ENCODE peak calls at places on chromosomes 2 and 18, in seven cellular contexts. X is iPS DF 6.9; M is CD8-positive, alpha-beta T cell; F is PC-9; G is hepatocyte; U is cardiac muscle cell; B is lower lobe of right lung. I is an unnamed sample. For H3K27me3, the result is how much of the 10 kb centered on the place peaks cover.

GRCh38 chr2:66525609-66526008 is 90.7 kb downstream of the MEIS1 start:
- DNase-seq in F (no peak), B (no peak), G (no peak), U (no peak), M (no peak), X (no peak), I (no peak)

GRCh38 chr2:24359129-24359528 is 1.2 kb downstream of the ITSN2 start:
- DNase-seq in M (no peak), X (no peak), F (no peak), B (no peak), U (no peak), G (no peak), I (no peak)

GRCh38 chr18:48328473-48329205 is 80.5 kb downstream of the ZBTB7C start:
- DNase-seq in B (no peak), F (no peak), U (peak), G (peak), M (no peak), X (no peak), I (no peak)

GRCh38 chr2:159030674-159031380 is 62.4 kb downstream of the TANC1 start:
- DNase-seq in B (no peak), G (peak), M (no peak), X (no peak), U (peak), F (peak), I (peak)

GRCh38 chr18:68436485-68436884 is 278.4 kb downstream of the TMX3 start:
- DNase-seq in F (no peak), U (peak), G (no peak), M (no peak), X (no peak), B (no peak), I (no peak)

GRCh38 chr18:79275992-79276391 is 119.7 kb upstream of the NFATC1 start:
- DNase-seq in B (no peak), G (no peak), M (no peak), X (no peak), U (peak), F (no peak), I (no peak)

GRCh38 chr2:237799060-237799428 is 465 bp downstream of the RBM44 start:
- DNase-seq in X (no peak), G (no peak), B (no peak), F (no peak), U (no peak), M (no peak), I (no peak)

GRCh38 chr2:225614915-225615314 is 215.4 kb downstream of the NYAP2 start:
- DNase-seq in F (no peak), U (no peak), M (no peak), X (no peak), B (no peak), G (no peak), I (no peak)

GRCh38 chr2:120348134-120349103 is 2.5 kb downstream of the INHBB start:
- DNase-seq in G (peak), U (peak), B (no peak), F (peak), X (no peak), M (no peak), I (no peak)

GRCh38 chr2:50126845-50127244 is 905.1 kb downstream of the NRXN1 start:
- DNase-seq in F (no peak), B (no peak), U (no peak), M (no peak), X (no peak), G (peak), I (no peak)

GRCh38 chr2:55047677-55048299 is 2.5 kb downstream of the RTN4 start:
- DNase-seq in U (peak), G (peak), X (no peak), F (peak), M (no peak), B (no peak), I (peak)
- H3K4me3 ChIP-seq in U (peak), G (peak), X (peak), F (peak), M (peak), B (peak), I (peak)

DNA sequence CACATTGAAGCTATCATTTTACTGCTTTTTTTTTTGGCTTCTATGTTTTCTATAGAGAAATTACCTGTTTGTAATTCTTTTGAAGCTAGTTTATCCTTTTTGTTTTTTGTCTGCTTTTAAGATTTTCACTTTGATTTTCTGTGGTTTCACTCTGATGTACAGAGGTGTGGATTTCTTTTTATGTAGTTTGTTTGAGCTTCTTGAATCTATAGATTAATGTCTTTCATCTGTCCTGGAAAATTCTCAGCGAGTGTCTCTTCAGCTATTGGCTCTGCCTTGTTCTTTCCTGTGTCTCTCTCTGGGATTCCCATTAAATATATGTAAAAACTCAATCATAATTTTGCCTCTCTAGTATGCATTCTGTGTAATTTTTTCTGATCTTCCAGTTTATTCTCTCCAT is 8.4 kb downstream of the POLE4 start:
- DNase-seq in G (no peak), U (no peak), X (no peak), F (no peak), B (no peak), M (no peak), I (no peak)
- H3K27me3 ChIP-seq in G (under half), U (under half), X (under half), F (under half), B (under half), M (under half), I (under half)

GRCh38 chr2:85312404-85312803 is 15.4 kb downstream of the TGOLN2 start:
- DNase-seq in X (no peak), M (no peak), U (peak), F (peak), G (no peak), B (no peak), I (no peak)
- H3K27ac ChIP-seq in X (no peak), M (no peak), U (no peak), F (peak), G (no peak), B (no peak), I (no peak)

DNA sequence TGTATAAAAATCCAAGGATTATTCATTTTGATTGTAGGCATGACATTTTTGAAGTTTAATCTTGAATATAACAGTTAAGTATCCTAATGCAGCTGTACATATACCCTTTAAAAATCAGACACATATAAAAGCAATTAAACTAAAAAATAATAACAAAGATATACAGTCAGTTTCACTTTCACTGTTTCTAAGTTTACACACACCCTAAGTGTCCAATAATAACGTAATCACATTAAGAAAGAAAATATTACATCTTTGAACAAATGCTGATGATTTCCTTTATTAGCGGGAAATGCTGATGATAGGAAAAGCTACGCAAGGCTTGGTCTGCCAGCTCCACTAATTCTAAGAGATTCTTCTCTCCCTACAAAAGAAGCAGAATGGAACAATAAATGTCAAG is 38.8 kb downstream of the RTTN start:
- DNase-seq in G (no peak), B (no peak), U (no peak), F (no peak), M (no peak), X (no peak), I (no peak)
- H3K4me3 ChIP-seq in G (no peak), B (no peak), U (no peak), F (no peak), M (no peak), X (no peak), I (no peak)

GRCh38 chr2:38586926-38587325 is 15.8 kb downstream of the HNRNPLL start:
- DNase-seq in B (no peak), X (no peak), M (no peak), F (no peak), G (no peak), U (peak), I (no peak)
- H3K27me3 ChIP-seq in B (under half), X (under half), M (under half), F (under half), G (under half), U (under half), I (under half)

GRCh38 chr18:8794133-8794986 is 89.0 kb downstream of the MTCL1 start:
- DNase-seq in X (no peak), M (no peak), F (no peak), G (no peak), U (peak), B (no peak), I (no peak)
- H3K27ac ChIP-seq in X (no peak), M (no peak), F (peak), G (peak), U (no peak), B (no peak), I (no peak)